ENCODE peak calls at places on chromosomes 6 and 20, in ten cellular contexts. O is HL-60; Z is left colon; P is heart right ventricle; X is right lobe of liver; E is T follicular helper cell; I is activated CD8-positive, alpha-beta memory T cell treated with anti-CD3 and anti-CD28 coated beads, Interleukin-2, amount 10 ng/mL, durations not matched to agents 7 days and 5 days; B is MM.1S; J is psoas muscle; G is HuH-7.5. M is an unnamed sample.

GRCh38 chr6:57248311-57248895 is 26.3 kb upstream of the RAB23 start:
- DNase-seq in O (no peak), Z (no peak), P (no peak), X (no peak), E (no peak), I (no peak), B (no peak), J (no peak), G (no peak), M (no peak)

GRCh38 chr6:81735756-81736380 is 16.6 kb downstream of the TENT5A start:
- DNase-seq in O (no peak), Z (no peak), P (no peak), X (no peak), E (no peak), I (no peak), B (no peak), J (no peak), G (no peak), M (peak)

GRCh38 chr6:114133816-114134215 is 162.9 kb upstream of the HDAC2 start:
- DNase-seq in O (no peak), Z (no peak), P (no peak), X (no peak), E (no peak), I (no peak), B (no peak), J (no peak), G (no peak), M (no peak)

GRCh38 chr6:107244082-107244741 is 128.9 kb upstream of the BEND3 start:
- DNase-seq in O (no peak), Z (no peak), P (no peak), X (no peak), E (no peak), I (no peak), B (peak), J (no peak), G (no peak), M (peak)

GRCh38 chr20:54017846-54018245 is 52.5 kb downstream of the BCAS1 start:
- DNase-seq in O (no peak), Z (no peak), P (no peak), X (no peak), E (no peak), I (no peak), B (peak), J (no peak), G (no peak), M (no peak)

GRCh38 chr20:62980970-62981369 is 25.8 kb downstream of the BHLHE23 start:
- DNase-seq in O (peak), Z (no peak), P (no peak), X (no peak), E (peak), I (peak), B (no peak), J (no peak), G (no peak), M (no peak)

GRCh38 chr6:157715766-157716171 is 107.3 kb upstream of the SNX9 start:
- DNase-seq in O (no peak), Z (peak), P (peak), X (peak), E (no peak), I (no peak), B (no peak), J (peak), G (peak), M (peak)

GRCh38 chr20:19889011-19889953 is 127.9 kb upstream of the NAA20 start:
- DNase-seq in O (no peak), Z (peak), P (peak), X (peak), E (no peak), I (no peak), B (no peak), J (peak), G (no peak), M (peak)

GRCh38 chr6:3267162-3267561 is 8.4 kb downstream of the PSMG4 start:
- DNase-seq in O (no peak), Z (no peak), P (no peak), X (no peak), E (no peak), I (no peak), B (no peak), J (no peak), G (no peak), M (no peak)

GRCh38 chr20:19407731-19408130 is 195.3 kb downstream of the SLC24A3 start:
- DNase-seq in O (no peak), Z (no peak), P (no peak), X (no peak), E (no peak), I (no peak), B (no peak), J (no peak), G (no peak), M (peak)

GRCh38 chr6:45445749-45446454 is 68.2 kb upstream of the SUPT3H start:
- DNase-seq in O (peak), Z (peak), P (peak), X (peak), E (no peak), I (no peak), B (no peak), J (peak), G (peak), M (peak)

GRCh38 chr6:107082045-107082444 is 33.3 kb downstream of the BEND3 start:
- DNase-seq in O (no peak), Z (no peak), P (no peak), X (no peak), E (no peak), I (no peak), B (no peak), J (no peak), G (no peak), M (peak)

GRCh38 chr20:24816431-24816830 is 132.6 kb upstream of the CST7 start:
- DNase-seq in O (no peak), Z (no peak), P (no peak), X (no peak), E (no peak), I (no peak), B (no peak), J (no peak), G (no peak), M (no peak)

GRCh38 chr6:118319890-118320289 is 228.2 kb upstream of the PLN start:
- DNase-seq in O (no peak), Z (no peak), P (no peak), X (no peak), E (no peak), I (no peak), B (no peak), J (no peak), G (no peak), M (no peak)

GRCh38 chr20:44008806-44009678 is 94.4 kb downstream of the TOX2 start:
- DNase-seq in O (no peak), Z (peak), P (no peak), X (no peak), E (no peak), I (no peak), B (no peak), J (no peak), G (no peak), M (no peak)

GRCh38 chr6:91626935-91627334 is 1040.1 kb upstream of the MAP3K7 start:
- DNase-seq in O (no peak), Z (no peak), P (no peak), X (no peak), E (no peak), I (no peak), B (no peak), J (no peak), G (no peak), M (peak)

GRCh38 chr6:139027620-139028182 is 844 bp upstream of the ABRACL start:
- DNase-seq in O (peak), Z (peak), P (no peak), X (peak), E (no peak), I (peak), B (peak), J (no peak), G (peak), M (peak)

GRCh38 chr6:42068173-42068572 is 17.8 kb downstream of the TAF8 start:
- DNase-seq in O (no peak), Z (no peak), P (peak), X (no peak), E (no peak), I (no peak), B (no peak), J (no peak), G (no peak), M (no peak)

GRCh38 chr6:52426667-52427066 is 6.5 kb downstream of the EFHC1 start:
- DNase-seq in O (no peak), Z (no peak), P (no peak), X (no peak), E (no peak), I (no peak), B (no peak), J (no peak), G (no peak), M (no peak)

GRCh38 chr6:122476131-122476530 is 4.5 kb upstream of the SERINC1 start:
- DNase-seq in O (no peak), Z (no peak), P (no peak), X (no peak), E (no peak), I (no peak), B (peak), J (no peak), G (no peak), M (peak)

GRCh38 chr20:56518999-56519398 is 5.5 kb upstream of the FAM209A start:
- DNase-seq in O (no peak), Z (no peak), P (no peak), X (no peak), E (no peak), I (no peak), B (no peak), J (no peak), G (no peak), M (no peak)

GRCh38 chr6:97885230-97885772 is 602.3 kb upstream of the MMS22L start:
- DNase-seq in O (no peak), Z (no peak), P (no peak), X (no peak), E (no peak), I (no peak), B (no peak), J (no peak), G (no peak), M (no peak)

GRCh38 chr6:43911625-43912577 is 141.9 kb downstream of the VEGFA start:
- DNase-seq in O (no peak), Z (no peak), P (no peak), X (peak), E (no peak), I (no peak), B (no peak), J (peak), G (no peak), M (no peak)

GRCh38 chr6:97078791-97079190 is 154.3 kb downstream of the KLHL32 start:
- DNase-seq in O (no peak), Z (no peak), P (no peak), X (no peak), E (no peak), I (no peak), B (no peak), J (no peak), G (no peak), M (no peak)